ENCODE peak calls at places on chromosomes 11 and 22, in eight cellular contexts. M is nephron progenitor cell; C is activated CD4-positive, CD25-positive, alpha-beta regulatory T cell treated with anti-CD3 and anti-CD28 coated beads, Interleukin-2, amount 50 U/mL, for 16 hours; O is IMR-90; H is GM06990; R is cardiac muscle cell; X is A549; E is HepG2. B is an unnamed sample.

GRCh38 chr11:110526323-110526722 is 96.6 kb downstream of the FDX1 start:
- DNase-seq in M (no peak), C (no peak), O (no peak), H (no peak), R (no peak), X (no peak), E (no peak), B (no peak)

GRCh38 chr11:64891215-64891848 is 12.9 kb upstream of the EHD1 start:
- DNase-seq in M (no peak), C (no peak), O (no peak), H (no peak), R (no peak), X (no peak), E (no peak), B (no peak)

GRCh38 chr11:80960331-80961095 is 1519.7 kb upstream of the TENM4 start:
- DNase-seq in M (no peak), C (no peak), O (no peak), H (no peak), R (no peak), X (no peak), E (no peak), B (no peak)

GRCh38 chr22:35547993-35548761 is 7.5 kb downstream of the RASD2 start:
- DNase-seq in M (no peak), C (no peak), O (no peak), H (no peak), R (no peak), X (no peak), E (no peak), B (no peak)

GRCh38 chr11:123188508-123189165 is 6.4 kb downstream of the CLMP start:
- DNase-seq in M (no peak), C (no peak), O (peak; percentile 99), H (no peak), R (peak; percentile 93), X (no peak), E (no peak), B (no peak)

GRCh38 chr11:34417203-34417602 is 21.5 kb upstream of the CAT start:
- DNase-seq in M (no peak), C (no peak), O (no peak), H (no peak), R (no peak), X (no peak), E (no peak), B (no peak)

GRCh38 chr11:83033972-83034672 is 37.6 kb downstream of the RAB30 start:
- DNase-seq in M (peak; percentile 19), C (no peak), O (peak; percentile 71), H (no peak), R (peak; percentile 78), X (no peak), E (no peak), B (no peak)

GRCh38 chr11:71447791-71448256 is 369 bp downstream of the DHCR7 start:
- DNase-seq in M (peak; percentile 81), C (no peak), O (no peak), H (peak; percentile 31), R (peak; percentile 18), X (peak; percentile 33), E (no peak), B (no peak)

GRCh38 chr11:19672591-19673206 is 39.9 kb upstream of the NAV2 start:
- DNase-seq in M (no peak), C (no peak), O (no peak), H (no peak), R (no peak), X (no peak), E (no peak), B (no peak)

GRCh38 chr22:19361501-19362103 is 69.9 kb downstream of the HIRA start:
- DNase-seq in M (no peak), C (no peak), O (no peak), H (peak; percentile 72), R (no peak), X (no peak), E (no peak), B (no peak)

GRCh38 chr11:61163714-61164609 is 2.7 kb upstream of the VPS37C start:
- DNase-seq in M (no peak), C (no peak), O (no peak), H (no peak), R (no peak), X (no peak), E (no peak), B (no peak)

GRCh38 chr22:30328466-30329049 is 1.8 kb upstream of the TBC1D10A start:
- DNase-seq in M (no peak), C (no peak), O (no peak), H (no peak), R (no peak), X (no peak), E (no peak), B (no peak)

B was measured in lung microvascular endothelial cell.